ENCODE peak calls at places on chromosomes 3 and 15, in eight cellular contexts. K is adrenal gland, Q is esophagus squamous epithelium, U is GM23338, M is HCT116, X is stomach, C is OCI-LY7, B is Panc1. V is an unnamed sample. For H3K4me1, the result is how much of the 10 kb centered on the place peaks cover.

GRCh38 chr3:22360977-22361376 is 610.0 kb upstream of the ZNF385D start:
- DNase-seq in K (no peak), Q (no peak), U (no peak), M (no peak), X (no peak), C (no peak), B (no peak), V (no peak)

GRCh38 chr3:1400571-1400970 is 307.7 kb downstream of the CNTN6 start:
- DNase-seq in K (no peak), Q (no peak), U (no peak), M (no peak), X (no peak), C (no peak), B (no peak), V (no peak)

GRCh38 chr3:178308696-178309278 is 227.4 kb upstream of the KCNMB2 start:
- DNase-seq in K (no peak), Q (no peak), U (no peak), M (no peak), X (no peak), C (no peak), B (no peak), V (peak)

GRCh38 chr3:169334994-169335393 is 328.5 kb downstream of the MECOM start:
- DNase-seq in K (no peak), Q (no peak), U (no peak), M (no peak), X (no peak), C (no peak), B (no peak), V (no peak)

GRCh38 chr15:60582370-60583036 is 103.6 kb upstream of the ICE2 start:
- DNase-seq in K (no peak), Q (no peak), U (no peak), M (no peak), X (no peak), C (no peak), B (no peak), V (no peak)

GRCh38 chr3:34301313-34301712 is 502.9 kb downstream of the PDCD6IP start:
- DNase-seq in K (no peak), Q (no peak), U (peak), M (no peak), X (no peak), C (no peak), B (no peak), V (no peak)

GRCh38 chr3:23548706-23549105 is 257.0 kb upstream of the UBE2E1 start:
- DNase-seq in K (no peak), Q (no peak), U (no peak), M (no peak), X (no peak), C (no peak), B (no peak), V (peak)

GRCh38 chr3:39379778-39380155 is 3.4 kb upstream of the SLC25A38 start:
- DNase-seq in K (no peak), Q (no peak), U (no peak), M (no peak), X (no peak), C (no peak), B (no peak), V (no peak)

GRCh38 chr3:194364652-194365434 is 4.7 kb downstream of the LRRC15 start:
- DNase-seq in K (peak), Q (no peak), U (no peak), M (no peak), X (no peak), C (no peak), B (no peak), V (no peak)

GRCh38 chr3:35739181-35739809 is 100.0 kb downstream of the ARPP21 start:
- DNase-seq in K (no peak), Q (no peak), U (peak), M (no peak), X (no peak), C (no peak), B (no peak), V (no peak)

DNA sequence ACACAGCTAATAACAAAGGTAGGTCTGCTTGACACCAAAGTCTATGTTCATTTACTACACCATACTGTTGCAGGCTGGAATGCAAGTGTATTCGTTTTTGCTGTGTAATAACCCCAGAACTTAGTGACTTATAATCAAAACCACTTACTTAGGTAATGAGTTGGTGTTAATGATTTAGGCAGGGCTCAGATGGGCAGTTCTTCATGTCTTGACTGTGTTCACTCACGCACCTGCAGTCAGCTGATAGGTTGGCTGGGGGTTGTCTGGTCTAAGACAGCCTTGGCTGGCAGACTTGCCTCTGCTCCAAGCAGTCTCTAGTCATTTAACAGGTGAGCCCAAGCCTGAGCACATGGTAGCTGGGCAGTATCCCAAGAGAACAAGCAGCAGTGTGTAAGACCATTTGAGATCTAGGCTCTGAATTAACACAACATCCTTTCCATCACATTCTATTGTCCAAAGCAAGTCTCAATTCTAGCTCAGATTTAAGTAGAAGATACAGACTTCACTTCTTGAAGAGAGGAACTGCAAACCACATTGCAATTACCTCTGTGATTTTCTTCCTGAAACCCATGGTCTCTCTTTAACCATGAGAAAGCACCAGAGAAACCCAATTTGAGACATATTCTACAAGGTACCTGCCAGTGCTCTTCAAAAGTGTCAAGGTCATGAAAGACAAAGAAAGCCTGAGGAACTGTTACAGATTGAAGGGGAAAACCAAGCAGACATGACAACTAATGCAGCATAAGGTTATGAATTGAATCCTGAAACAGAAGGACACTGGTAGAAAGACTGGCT is 13.3 kb upstream of the DCLK3 start:
- DNase-seq in K (no peak), Q (no peak), U (no peak), M (no peak), X (no peak), C (peak), B (no peak), V (no peak)
- H3K4me1 ChIP-seq in K (under half), Q (under half), U (under half), M (under half), X (under half), C (under half), B (under half), V (under half)

DNA sequence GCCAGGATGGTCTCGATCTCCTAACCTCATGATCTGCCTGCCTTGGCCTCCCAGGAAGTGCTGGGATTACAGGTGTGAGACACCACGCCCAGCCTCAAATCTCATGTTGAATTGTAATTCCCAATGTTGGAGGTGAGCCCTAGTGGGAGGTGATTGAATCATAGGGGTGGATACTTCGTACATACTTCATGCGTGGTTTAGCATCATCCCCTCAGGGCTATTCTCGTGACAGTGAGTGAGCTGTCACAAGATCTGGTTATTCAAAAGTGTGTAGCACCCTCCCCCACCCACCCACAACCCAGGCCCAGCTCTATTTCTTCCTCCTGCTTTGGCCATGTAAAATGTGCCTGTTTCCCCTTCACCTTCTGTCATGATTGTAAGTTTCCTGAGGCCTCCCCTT is 236.9 kb upstream of the IL12A start:
- DNase-seq in K (no peak), Q (no peak), U (no peak), M (no peak), X (no peak), C (no peak), B (no peak), V (peak)
- TF ChIP-seq CTCF in K (no peak), Q (no peak), U (no peak), M (no peak), X (no peak), C (no peak), B (no peak), V (no peak)

GRCh38 chr15:75693501-75694240 is 19.0 kb downstream of the CSPG4 start:
- DNase-seq in K (no peak), Q (no peak), U (no peak), M (no peak), X (no peak), C (no peak), B (no peak), V (peak)
- H3K4me1 ChIP-seq in K (under half), Q (half or more), U (under half), M (under half), X (under half), C (under half), B (under half), V (under half)

GRCh38 chr15:42199126-42199525 is 9.0 kb downstream of the VPS39 start:
- DNase-seq in K (no peak), Q (no peak), U (no peak), M (no peak), X (no peak), C (no peak), B (no peak), V (no peak)
- TF ChIP-seq CTCF in K (no peak), Q (no peak), U (no peak), M (no peak), X (no peak), C (no peak), B (no peak), V (no peak)

GRCh38 chr3:123389338-123389910 is 59.5 kb downstream of the ADCY5 start:
- DNase-seq in K (no peak), Q (no peak), U (no peak), M (no peak), X (no peak), C (no peak), B (no peak), V (no peak)
- H3K4me1 ChIP-seq in K (under half), Q (under half), U (under half), M (under half), X (under half), C (under half), B (under half), V (under half)

GRCh38 chr3:78494831-78495230 is 1273.0 kb downstream of the ROBO1 start:
- DNase-seq in K (no peak), Q (no peak), U (no peak), M (no peak), X (no peak), C (no peak), B (no peak), V (no peak)

GRCh38 chr3:78497025-78497424 is 1270.8 kb downstream of the ROBO1 start:
- DNase-seq in K (peak), Q (no peak), U (no peak), M (no peak), X (no peak), C (no peak), B (no peak), V (no peak)

GRCh38 chr3:78496458-78496857 is 1271.3 kb downstream of the ROBO1 start:
- DNase-seq in K (no peak), Q (no peak), U (no peak), M (no peak), X (no peak), C (no peak), B (no peak), V (no peak)

GRCh38 chr3:78495326-78495725 is 1272.5 kb downstream of the ROBO1 start:
- DNase-seq in K (no peak), Q (no peak), U (no peak), M (no peak), X (no peak), C (no peak), B (no peak), V (no peak)

GRCh38 chr3:78497692-78498091 is 1270.1 kb downstream of the ROBO1 start:
- DNase-seq in K (no peak), Q (no peak), U (no peak), M (no peak), X (no peak), C (no peak), B (no peak), V (peak)
- TF ChIP-seq CTCF in K (peak), Q (no peak), U (no peak), M (no peak), X (no peak), C (no peak), B (no peak), V (peak)

V was measured in foreskin keratinocyte.